ENCODE peak calls at places on chromosomes 1 and 21, in four cellular contexts. K is H9, W is tibial nerve, J is neural progenitor cell. N is an unnamed sample.

GRCh38 chr1:246373828-246374569 is 133.1 kb downstream of the SMYD3 start:
- DNase-seq in K (no peak), W (no peak), J (no peak), N (no peak)

GRCh38 chr21:46052703-46053651 is 44.9 kb upstream of the COL6A2 start:
- DNase-seq in K (peak; percentile 27), J (no peak), W (no peak), N (no peak)

GRCh38 chr1:197200468-197200899 is 54.0 kb upstream of the ASPM start:
- DNase-seq in J (peak; percentile 12), W (no peak), K (no peak), N (no peak)

GRCh38 chr1:29444782-29445325 is 208.5 kb downstream of the PTPRU start:
- DNase-seq in K (peak; percentile 10), J (no peak), W (no peak), N (no peak)

GRCh38 chr1:6141601-6142000 is 38.5 kb downstream of the CHD5 start:
- DNase-seq in K (peak; percentile 62), W (no peak), J (peak; percentile 43), N (no peak)

GRCh38 chr1:228364706-228365213 is 41.9 kb downstream of the TRIM11 start:
- DNase-seq in J (no peak), K (no peak), W (no peak), N (no peak)

GRCh38 chr1:16998589-16998988 is 13.1 kb downstream of the ATP13A2 start:
- DNase-seq in W (no peak), J (no peak), K (no peak), N (no peak)

GRCh38 chr1:235450886-235451457 is 53.3 kb downstream of the B3GALNT2 start:
- DNase-seq in K (no peak), W (no peak), J (no peak), N (no peak)

GRCh38 chr1:35461966-35462651 is 95.1 kb downstream of the KIAA0319L start:
- DNase-seq in W (no peak), J (no peak), K (no peak), N (no peak)

GRCh38 chr1:63635681-63636080 is 42.5 kb downstream of the PGM1 start:
- DNase-seq in W (no peak), K (no peak), J (no peak), N (no peak)

GRCh38 chr1:87450615-87451209 is 122.0 kb downstream of the LMO4 start:
- DNase-seq in J (peak; percentile 36), K (peak; percentile 65), W (no peak), N (no peak)

GRCh38 chr1:205328476-205328875 is 6.9 kb upstream of the NUAK2 start:
- DNase-seq in K (no peak), W (no peak), J (no peak), N (no peak)

GRCh38 chr1:25743164-25744139 is 56.5 kb upstream of the SELENON start:
- DNase-seq in W (peak; percentile 96), K (no peak), J (no peak), N (peak; percentile 83)

DNA sequence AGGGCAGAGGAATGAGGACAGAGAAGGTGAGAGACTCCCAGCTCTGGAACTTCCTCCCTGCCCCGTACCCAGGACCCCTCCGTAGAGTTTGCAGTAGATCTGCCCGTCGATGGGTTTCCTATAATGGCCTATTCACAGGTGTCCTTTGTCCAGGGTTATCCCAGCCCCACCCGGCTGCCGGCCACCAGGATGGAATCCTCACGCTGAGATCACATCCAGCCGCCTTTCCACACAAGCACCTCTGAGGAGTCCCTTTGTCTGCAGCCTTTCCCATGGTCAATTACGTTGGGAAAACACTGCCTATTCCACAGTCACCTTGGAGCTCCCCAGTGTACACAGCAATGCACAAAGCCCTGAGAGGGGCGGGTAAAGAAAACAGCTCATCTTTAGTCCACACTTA is 190.0 kb upstream of the EDN2 start:
- DNase-seq in W (no peak), K (no peak), J (no peak), N (no peak)
- H3K4me1 ChIP-seq in W (peaks cover 30% of the 10 kb centered on the region), K (no peaks in the 10 kb centered on the region), J (peaks cover 10% of the 10 kb centered on the region), N (no peaks in the 10 kb centered on the region)

GRCh38 chr1:157241185-157241538 is 103.0 kb upstream of the ETV3 start:
- DNase-seq in K (no peak), J (no peak), W (no peak), N (no peak)
- H3K4me1 ChIP-seq in K (no peaks in the 10 kb centered on the region), J (peaks cover 5% of the 10 kb centered on the region), W (no peaks in the 10 kb centered on the region), N (no peaks in the 10 kb centered on the region)

DNA sequence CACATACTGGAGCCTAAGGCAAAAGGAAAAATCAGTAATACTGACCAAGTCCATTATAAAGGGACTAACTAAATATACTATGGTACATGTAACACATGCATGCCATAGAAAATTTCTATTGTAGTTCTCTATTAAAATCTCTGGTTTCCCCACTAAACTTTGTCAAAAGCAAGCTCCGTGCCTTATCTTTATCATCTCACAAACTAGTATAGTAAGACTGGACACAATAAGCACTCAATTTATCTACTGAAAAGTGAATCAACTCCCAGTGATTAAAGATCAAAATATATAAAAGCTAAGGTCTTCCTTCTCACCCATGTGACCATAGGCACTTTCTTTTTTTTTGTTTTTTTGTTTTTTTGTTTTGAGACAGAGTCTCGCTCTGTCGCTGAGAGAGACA is 61.4 kb downstream of the HSF2BP start:
- DNase-seq in W (no peak), K (no peak), J (no peak), N (no peak)
- H3K4me1 ChIP-seq in W (peaks cover 21% of the 10 kb centered on the region), K (no peaks in the 10 kb centered on the region), J (no peaks in the 10 kb centered on the region), N (no peaks in the 10 kb centered on the region)

GRCh38 chr1:51224255-51224654 is 11.8 kb upstream of the RNF11 start:
- DNase-seq in K (no peak), W (no peak), J (no peak), N (no peak)
- H3K4me1 ChIP-seq in K (no peaks in the 10 kb centered on the region), W (no peaks in the 10 kb centered on the region), J (no peaks in the 10 kb centered on the region), N (no peaks in the 10 kb centered on the region)

DNA sequence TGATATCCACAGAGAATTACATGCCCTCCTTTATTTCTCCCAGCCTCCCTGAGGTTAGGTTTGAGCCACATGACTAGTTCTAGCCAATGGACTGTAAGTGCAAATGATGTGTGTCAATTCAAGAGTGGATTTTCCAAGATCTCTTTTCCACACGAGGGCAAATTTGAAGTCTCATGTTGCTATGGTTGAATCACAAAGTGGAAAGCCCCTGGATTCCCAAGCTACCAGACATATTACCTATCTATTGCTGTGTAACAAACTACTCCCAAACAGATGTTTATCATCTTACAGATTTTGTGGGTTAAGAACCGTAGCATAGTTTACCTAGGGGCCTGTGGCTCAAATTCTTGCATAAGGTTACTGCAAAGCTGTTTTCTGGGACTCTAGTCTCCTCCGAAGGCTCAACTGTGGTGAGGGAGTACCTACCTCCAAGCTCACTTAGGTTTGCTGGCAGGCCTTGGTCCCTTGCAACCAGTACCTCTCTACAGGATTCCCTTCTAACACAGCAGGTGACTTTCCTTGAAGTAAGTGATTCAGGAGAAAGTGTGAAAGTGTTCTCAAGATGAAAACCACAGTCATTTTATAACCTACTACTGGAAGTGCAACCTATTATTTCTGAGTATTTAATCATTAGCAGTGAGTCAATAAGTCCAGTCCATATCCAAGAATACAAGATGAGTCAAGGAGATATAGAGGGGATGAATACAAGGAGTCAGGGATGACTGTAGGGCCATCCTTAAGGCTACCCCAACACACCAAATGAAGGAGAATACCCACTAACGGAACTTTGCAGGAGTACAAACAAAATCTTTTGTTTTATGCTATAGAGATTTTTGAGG is 533.7 kb downstream of the PTPRC start:
- DNase-seq in W (no peak), J (no peak), K (no peak), N (no peak)
- H3K4me1 ChIP-seq in W (no peaks in the 10 kb centered on the region), J (peaks cover 3% of the 10 kb centered on the region), K (no peaks in the 10 kb centered on the region), N (no peaks in the 10 kb centered on the region)

DNA sequence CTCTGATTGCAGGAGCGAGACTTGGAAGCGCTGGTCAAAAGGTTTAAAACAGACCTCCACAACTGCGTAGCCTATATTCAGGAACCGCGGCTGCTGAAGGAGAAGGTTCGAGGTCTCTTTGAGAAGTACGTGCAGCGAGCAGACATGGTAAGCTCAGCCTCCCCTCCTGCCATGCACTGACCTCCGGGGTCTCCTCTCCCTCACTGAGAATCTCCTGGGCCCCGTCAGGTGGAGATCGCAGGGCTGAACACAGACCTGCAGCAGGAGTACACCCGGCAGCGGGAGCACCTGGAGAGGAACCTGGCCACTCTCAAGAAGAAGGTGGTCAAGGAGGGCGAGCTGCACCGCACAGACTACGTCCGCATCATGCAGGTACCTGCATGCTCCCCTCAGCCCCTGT is 35.5 kb upstream of the TMEM125 start:
- DNase-seq in J (no peak), K (no peak), W (no peak), N (no peak)
- H3K4me1 ChIP-seq in J (peaks cover 11% of the 10 kb centered on the region), K (no peaks in the 10 kb centered on the region), W (peaks cover 39% of the 10 kb centered on the region), N (peaks cover 11% of the 10 kb centered on the region)

GRCh38 chr1:12173631-12174121 is 6.9 kb downstream of the TNFRSF1B start:
- DNase-seq in J (no peak), K (no peak), W (no peak), N (no peak)
- H3K4me1 ChIP-seq in J (peaks cover 10% of the 10 kb centered on the region), K (no peaks in the 10 kb centered on the region), W (peaks cover 90% of the 10 kb centered on the region), N (peaks cover 23% of the 10 kb centered on the region)

GRCh38 chr1:60427701-60428100 is 354.1 kb upstream of the C1orf87 start:
- DNase-seq in J (no peak), K (no peak), W (no peak), N (no peak)
- H3K4me1 ChIP-seq in J (no peaks in the 10 kb centered on the region), K (no peaks in the 10 kb centered on the region), W (peaks cover 14% of the 10 kb centered on the region), N (peaks cover 27% of the 10 kb centered on the region)

DNA sequence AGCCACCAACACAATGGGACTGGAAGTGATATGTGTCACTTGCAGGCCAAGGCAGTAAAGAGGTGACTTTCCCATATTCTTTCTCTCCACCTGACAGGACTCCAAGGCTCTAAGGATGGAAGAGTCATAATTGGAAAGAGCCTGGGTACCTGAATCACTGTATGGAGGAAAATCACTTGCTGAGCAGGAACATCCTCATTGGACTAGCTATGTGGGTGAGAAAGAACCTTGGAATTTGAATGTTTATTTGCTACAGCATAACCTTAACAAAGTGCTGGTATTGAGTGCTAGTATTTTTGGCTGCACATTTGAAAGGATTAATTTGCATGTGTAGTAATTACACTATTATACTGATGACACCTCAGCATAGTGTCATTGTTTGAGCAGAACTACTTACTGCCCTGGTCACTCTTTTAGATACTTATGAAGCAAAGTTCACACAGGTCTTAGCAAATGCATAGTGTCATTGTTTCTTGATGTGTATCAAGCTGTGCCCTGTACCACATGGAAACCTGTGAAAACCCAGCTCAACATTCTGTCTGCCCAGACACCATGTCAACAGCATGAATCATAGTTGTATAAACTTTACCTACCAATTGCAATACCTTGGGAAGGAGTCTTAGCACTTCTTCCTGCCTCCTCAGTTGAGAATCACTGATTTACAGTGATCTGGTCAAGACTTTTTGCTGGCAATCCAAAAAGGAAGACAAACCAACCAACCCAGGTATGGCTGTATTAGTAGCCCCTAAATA is 5.1 kb upstream of the S100A10 start:
- DNase-seq in K (no peak), J (no peak), W (no peak), N (no peak)
- H3K4me1 ChIP-seq in K (peaks cover 4% of the 10 kb centered on the region), J (peaks cover 5% of the 10 kb centered on the region), W (peaks cover 46% of the 10 kb centered on the region), N (peaks cover 18% of the 10 kb centered on the region)

N was measured in thoracic aorta.